ENCODE peak calls at places on chromosomes 12 and 14, in eight cellular contexts. Z is cardiac fibroblast; Y is CD4-positive, alpha-beta memory T cell; F is activated T-helper 9 cell treated with anti-CD3 and anti-CD28 coated beads, Interleukin-2, amount 50 U/mL, for 16 hours; R is osteocyte; U is AML-193; L is CD8-positive, alpha-beta memory T cell; S is adrenal gland. A is an unnamed sample.

GRCh38 chr14:59037620-59038019 is 150.8 kb upstream of the DAAM1 start:
- DNase-seq in R (no peak), L (no peak), F (no peak), Z (no peak), Y (no peak), U (no peak), S (no peak), A (no peak)

GRCh38 chr12:11621797-11622423 is 27.6 kb upstream of the ETV6 start:
- DNase-seq in F (no peak), U (no peak), Z (peak; percentile 21), L (no peak), S (peak; percentile 14), R (no peak), Y (peak; percentile 34), A (peak; percentile 39)

GRCh38 chr12:65152012-65152411 is 17.4 kb upstream of the LEMD3 start:
- DNase-seq in R (no peak), L (no peak), Y (no peak), Z (no peak), S (no peak), U (no peak), F (no peak), A (no peak)

GRCh38 chr14:49550284-49551184 is 35.6 kb downstream of the RPS29 start:
- DNase-seq in R (no peak), U (peak; percentile 9), Y (no peak), L (no peak), F (no peak), S (no peak), Z (peak; percentile 28), A (no peak)

GRCh38 chr14:46197856-46198255 is 453.7 kb downstream of the RPL10L start:
- DNase-seq in S (no peak), U (no peak), Y (no peak), R (no peak), L (no peak), F (no peak), Z (no peak), A (no peak)

GRCh38 chr12:45878630-45879255 is 111.6 kb downstream of the SCAF11 start:
- DNase-seq in R (no peak), Z (peak; percentile 14), S (no peak), L (peak; percentile 5), Y (peak; percentile 29), F (peak; percentile 2), U (no peak), A (no peak)

GRCh38 chr14:81268016-81268416 is 47.3 kb upstream of the GTF2A1 start:
- DNase-seq in U (peak; percentile 12), R (no peak), L (no peak), S (no peak), F (no peak), Z (no peak), Y (no peak), A (no peak)

GRCh38 chr12:51683763-51684357 is 92.8 kb downstream of the SCN8A start:
- DNase-seq in S (peak; percentile 10), L (no peak), Y (no peak), Z (peak; percentile 71), R (no peak), F (no peak), U (no peak), A (no peak)

GRCh38 chr12:52633383-52633782 is 15.0 kb upstream of the KRT73 start:
- DNase-seq in S (no peak), R (peak; percentile 57), Y (peak; percentile 26), U (peak; percentile 65), F (no peak), L (no peak), Z (no peak), A (no peak)

GRCh38 chr14:33569844-33570716 is 380.8 kb downstream of the EGLN3 start:
- DNase-seq in R (no peak), F (no peak), L (no peak), U (no peak), S (no peak), Z (peak; percentile 18), Y (no peak), A (no peak)

GRCh38 chr12:2339022-2339431 is 286.2 kb downstream of the CACNA1C start:
- DNase-seq in L (no peak), F (no peak), U (peak; percentile 70), Z (peak; percentile 50), R (no peak), Y (no peak), S (no peak), A (no peak)

GRCh38 chr12:16692099-16692498 is 86.1 kb upstream of the LMO3 start:
- DNase-seq in Y (no peak), U (no peak), F (no peak), L (no peak), Z (no peak), R (no peak), S (no peak), A (no peak)

GRCh38 chr14:72594099-72594901 is 299.6 kb downstream of the DPF3 start:
- DNase-seq in U (no peak), S (no peak), F (no peak), Y (peak; percentile 69), Z (no peak), R (no peak), L (peak; percentile 13), A (no peak)

GRCh38 chr12:9948606-9949286 is 16.6 kb upstream of the CLEC2A start:
- DNase-seq in L (no peak), R (no peak), S (no peak), F (no peak), Z (no peak), Y (no peak), U (peak; percentile 38), A (no peak)

GRCh38 chr12:64674367-64674922 is 64.2 kb downstream of the RASSF3 start:
- DNase-seq in R (no peak), U (no peak), L (peak; percentile 44), Z (no peak), F (no peak), S (no peak), Y (peak; percentile 85), A (no peak)

GRCh38 chr14:61710853-61711817 is 15.8 kb downstream of the HIF1A start:
- DNase-seq in R (no peak), S (no peak), L (no peak), Y (no peak), U (no peak), F (no peak), Z (peak; percentile 51), A (no peak)